ENCODE peak calls at places on chromosomes 5 and 9, in eight cellular contexts. K, O, X, F, S, G, Y and V are unnamed samples.

GRCh38 chr9:107174441-107174840 is 108.6 kb upstream of the RAD23B start:
- DNase-seq in K (peak), S (no peak), G (peak), F (no peak), X (no peak), O (no peak), Y (peak), V (no peak)

GRCh38 chr9:116647515-116647809 is 39.6 kb upstream of the TRIM32 start:
- DNase-seq in X (peak), G (no peak), F (no peak), K (no peak), S (no peak), Y (no peak), O (no peak), V (no peak)

GRCh38 chr9:123097709-123098459 is 64.4 kb downstream of the GPR21 start:
- DNase-seq in F (no peak), G (no peak), K (no peak), X (no peak), S (no peak), O (no peak), Y (no peak), V (no peak)

GRCh38 chr5:159838551-159839222 is 77.6 kb upstream of the ADRA1B start:
- DNase-seq in Y (no peak), O (no peak), X (no peak), S (no peak), G (no peak), K (no peak), F (no peak), V (no peak)

GRCh38 chr5:10588779-10589447 is 25.0 kb downstream of the ANKRD33B start:
- DNase-seq in O (no peak), G (no peak), S (no peak), Y (no peak), X (no peak), K (no peak), F (no peak), V (no peak)

GRCh38 chr5:159018855-159019254 is 80.9 kb downstream of the EBF1 start:
- DNase-seq in G (no peak), S (no peak), X (no peak), F (no peak), O (no peak), K (no peak), Y (no peak), V (no peak)

GRCh38 chr5:133663380-133664054 is 51.2 kb upstream of the FSTL4 start:
- DNase-seq in X (no peak), S (peak), F (no peak), Y (no peak), K (no peak), O (peak), G (no peak), V (no peak)

GRCh38 chr5:80672140-80672736 is 17.5 kb upstream of the DHFR start:
- DNase-seq in Y (peak), X (peak), O (peak), S (peak), F (peak), K (peak), G (peak), V (peak)

GRCh38 chr9:95189230-95190098 is 128.0 kb downstream of the FANCC start:
- DNase-seq in K (peak), S (no peak), X (peak), O (no peak), G (no peak), Y (no peak), F (no peak), V (no peak)

GRCh38 chr5:94159144-94159543 is 417.7 kb upstream of the POU5F2 start:
- DNase-seq in S (no peak), X (no peak), F (no peak), O (no peak), Y (no peak), G (no peak), K (no peak), V (no peak)

GRCh38 chr9:88991066-88992030 is at the start of gene S1PR3:
- DNase-seq in K (peak), S (no peak), O (peak), F (no peak), G (peak), X (peak), Y (no peak), V (peak)

GRCh38 chr9:4886698-4887097 is 94.0 kb downstream of the RCL1 start:
- DNase-seq in S (no peak), O (no peak), F (no peak), K (no peak), X (no peak), G (no peak), Y (no peak), V (no peak)

GRCh38 chr9:126682928-126683697 is 69.4 kb downstream of the LMX1B start:
- DNase-seq in X (no peak), K (no peak), Y (no peak), O (peak), G (no peak), F (no peak), S (no peak), V (peak)

GRCh38 chr5:43227655-43228054 is 35.6 kb downstream of the NIM1K start:
- DNase-seq in O (no peak), K (peak), X (no peak), S (no peak), Y (no peak), F (no peak), G (peak), V (no peak)